ENCODE peak calls at places on chromosomes 2 and 18, in four cellular contexts. One of them, this sample, is unnamed.

GRCh38 chr2:53473236-53473635 is 294.4 kb upstream of the CHAC2 start:
- DNase-seq in neural progenitor cell: peak
- DNase-seq in colonic mucosa: no peak
- DNase-seq in psoas muscle: no peak
- DNase-seq in this sample: peak

GRCh38 chr2:127847926-127848325 is 10.0 kb downstream of the POLR2D start:
- DNase-seq in neural progenitor cell: no peak
- DNase-seq in colonic mucosa: no peak
- DNase-seq in psoas muscle: no peak
- DNase-seq in this sample: no peak

GRCh38 chr2:43075054-43075593 is 151.3 kb downstream of the ZFP36L2 start:
- DNase-seq in neural progenitor cell: no peak
- DNase-seq in colonic mucosa: peak
- DNase-seq in psoas muscle: peak
- DNase-seq in this sample: peak

GRCh38 chr2:121069434-121069969 is 215.5 kb downstream of the TFCP2L1 start:
- DNase-seq in neural progenitor cell: no peak
- DNase-seq in colonic mucosa: no peak
- DNase-seq in psoas muscle: no peak
- DNase-seq in this sample: no peak

GRCh38 chr2:16900405-16901025 is 234.9 kb upstream of the CYRIA start:
- DNase-seq in neural progenitor cell: peak
- DNase-seq in colonic mucosa: peak
- DNase-seq in psoas muscle: no peak
- DNase-seq in this sample: no peak

GRCh38 chr2:140667203-140667602 is 1463.6 kb downstream of the LRP1B start:
- DNase-seq in neural progenitor cell: no peak
- DNase-seq in colonic mucosa: no peak
- DNase-seq in psoas muscle: no peak
- DNase-seq in this sample: no peak

GRCh38 chr2:53091183-53091582 is 676.4 kb upstream of the CHAC2 start:
- DNase-seq in neural progenitor cell: no peak
- DNase-seq in colonic mucosa: no peak
- DNase-seq in psoas muscle: no peak
- DNase-seq in this sample: no peak

GRCh38 chr18:75070625-75071483 is 138.1 kb downstream of the PTGR3 start:
- DNase-seq in neural progenitor cell: no peak
- DNase-seq in colonic mucosa: peak
- DNase-seq in psoas muscle: no peak
- DNase-seq in this sample: peak

GRCh38 chr2:127525692-127526141 is 572 bp downstream of the IWS1 start:
- DNase-seq in neural progenitor cell: peak
- DNase-seq in colonic mucosa: peak
- DNase-seq in psoas muscle: no peak
- DNase-seq in this sample: no peak

GRCh38 chr2:202104286-202104870 is 31.3 kb downstream of the KIAA2012 start:
- DNase-seq in neural progenitor cell: peak
- DNase-seq in colonic mucosa: peak
- DNase-seq in psoas muscle: no peak
- DNase-seq in this sample: peak

GRCh38 chr2:99480390-99480789 is 9.4 kb downstream of the REV1 start:
- DNase-seq in neural progenitor cell: no peak
- DNase-seq in colonic mucosa: no peak
- DNase-seq in psoas muscle: no peak
- DNase-seq in this sample: no peak

GRCh38 chr18:57437782-57438668 is 2.9 kb downstream of the ONECUT2 start:
- DNase-seq in neural progenitor cell: peak
- DNase-seq in colonic mucosa: peak
- DNase-seq in psoas muscle: no peak
- DNase-seq in this sample: peak

GRCh38 chr2:171319164-171319810 is 114.5 kb downstream of the METTL8 start:
- DNase-seq in neural progenitor cell: peak
- DNase-seq in colonic mucosa: no peak
- DNase-seq in psoas muscle: no peak
- DNase-seq in this sample: no peak

GRCh38 chr2:132542953-132543569 is 126.5 kb downstream of the GPR39 start:
- DNase-seq in neural progenitor cell: peak
- DNase-seq in colonic mucosa: no peak
- DNase-seq in psoas muscle: no peak
- DNase-seq in this sample: no peak

GRCh38 chr2:144943986-144944385 is 424.1 kb upstream of the ZEB2 start:
- DNase-seq in neural progenitor cell: no peak
- DNase-seq in colonic mucosa: no peak
- DNase-seq in psoas muscle: no peak
- DNase-seq in this sample: no peak

GRCh38 chr2:118989481-118989880 is 47.5 kb downstream of the MARCO start:
- DNase-seq in neural progenitor cell: no peak
- DNase-seq in colonic mucosa: peak
- DNase-seq in psoas muscle: no peak
- DNase-seq in this sample: no peak

GRCh38 chr2:182763311-182763912 is 47.4 kb downstream of the DNAJC10 start:
- DNase-seq in neural progenitor cell: peak
- DNase-seq in colonic mucosa: no peak
- DNase-seq in psoas muscle: no peak
- DNase-seq in this sample: no peak

GRCh38 chr2:182766626-182767025 is 50.6 kb downstream of the DNAJC10 start:
- DNase-seq in neural progenitor cell: no peak
- DNase-seq in colonic mucosa: no peak
- DNase-seq in psoas muscle: no peak
- DNase-seq in this sample: no peak

GRCh38 chr2:182761903-182762302 is 45.8 kb downstream of the DNAJC10 start:
- DNase-seq in neural progenitor cell: peak
- DNase-seq in colonic mucosa: no peak
- DNase-seq in psoas muscle: no peak
- DNase-seq in this sample: no peak

GRCh38 chr2:182767578-182767977 is 51.5 kb downstream of the DNAJC10 start:
- DNase-seq in neural progenitor cell: peak
- DNase-seq in colonic mucosa: no peak
- DNase-seq in psoas muscle: no peak
- DNase-seq in this sample: no peak
- TF ChIP-seq CTCF in neural progenitor cell: peak
- TF ChIP-seq CTCF in colonic mucosa: no peak
- TF ChIP-seq CTCF in psoas muscle: peak
- TF ChIP-seq CTCF in this sample: peak

DNA sequence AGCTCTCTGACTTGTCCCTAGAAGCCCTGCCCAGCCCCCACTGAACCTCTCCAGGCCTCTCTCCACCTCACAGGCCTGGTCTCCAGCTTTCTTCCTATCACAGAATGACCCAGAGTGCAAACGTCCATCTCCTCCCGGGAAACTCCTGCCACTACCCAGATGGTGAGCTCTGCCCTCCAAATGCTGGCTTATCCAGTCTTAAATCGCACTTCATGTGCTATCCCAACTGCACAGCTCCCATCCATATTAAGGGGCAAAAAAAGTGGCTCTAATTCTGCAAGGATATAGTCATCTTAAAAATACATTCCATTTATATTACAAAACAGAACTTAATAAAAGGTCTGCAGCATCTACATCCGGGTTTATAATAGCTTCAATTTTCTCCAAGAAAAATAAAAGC is 70.8 kb upstream of the CDC42EP3 start:
- DNase-seq in neural progenitor cell: no peak
- DNase-seq in colonic mucosa: no peak
- DNase-seq in psoas muscle: no peak
- DNase-seq in this sample: no peak
- H3K27ac ChIP-seq in neural progenitor cell: no peak
- H3K27ac ChIP-seq in colonic mucosa: no peak
- H3K27ac ChIP-seq in psoas muscle: no peak
- H3K27ac ChIP-seq in this sample: no peak

GRCh38 chr2:69358914-69359313 is 28.1 kb downstream of the GFPT1 start:
- DNase-seq in neural progenitor cell: no peak
- DNase-seq in colonic mucosa: no peak
- DNase-seq in psoas muscle: no peak
- DNase-seq in this sample: no peak

GRCh38 chr2:69356471-69356870 is 30.6 kb downstream of the GFPT1 start:
- DNase-seq in neural progenitor cell: no peak
- DNase-seq in colonic mucosa: no peak
- DNase-seq in psoas muscle: no peak
- DNase-seq in this sample: no peak

GRCh38 chr2:69359371-69359770 is 27.7 kb downstream of the GFPT1 start:
- DNase-seq in neural progenitor cell: no peak
- DNase-seq in colonic mucosa: no peak
- DNase-seq in psoas muscle: no peak
- DNase-seq in this sample: no peak
- TF ChIP-seq CTCF in neural progenitor cell: no peak
- TF ChIP-seq CTCF in colonic mucosa: no peak
- TF ChIP-seq CTCF in psoas muscle: no peak
- TF ChIP-seq CTCF in this sample: no peak

GRCh38 chr2:85772019-85772745 is 18.4 kb downstream of the ATOH8 start:
- DNase-seq in neural progenitor cell: peak
- DNase-seq in colonic mucosa: peak
- DNase-seq in psoas muscle: peak
- DNase-seq in this sample: peak

GRCh38 chr2:85773692-85774091 is 19.9 kb downstream of the ATOH8 start:
- DNase-seq in neural progenitor cell: no peak
- DNase-seq in colonic mucosa: no peak
- DNase-seq in psoas muscle: no peak
- DNase-seq in this sample: no peak

GRCh38 chr2:85771486-85771885 is 17.7 kb downstream of the ATOH8 start:
- DNase-seq in neural progenitor cell: no peak
- DNase-seq in colonic mucosa: no peak
- DNase-seq in psoas muscle: no peak
- DNase-seq in this sample: no peak

GRCh38 chr2:85774126-85774978 is 20.6 kb downstream of the ATOH8 start:
- DNase-seq in neural progenitor cell: no peak
- DNase-seq in colonic mucosa: no peak
- DNase-seq in psoas muscle: no peak
- DNase-seq in this sample: no peak

DNA sequence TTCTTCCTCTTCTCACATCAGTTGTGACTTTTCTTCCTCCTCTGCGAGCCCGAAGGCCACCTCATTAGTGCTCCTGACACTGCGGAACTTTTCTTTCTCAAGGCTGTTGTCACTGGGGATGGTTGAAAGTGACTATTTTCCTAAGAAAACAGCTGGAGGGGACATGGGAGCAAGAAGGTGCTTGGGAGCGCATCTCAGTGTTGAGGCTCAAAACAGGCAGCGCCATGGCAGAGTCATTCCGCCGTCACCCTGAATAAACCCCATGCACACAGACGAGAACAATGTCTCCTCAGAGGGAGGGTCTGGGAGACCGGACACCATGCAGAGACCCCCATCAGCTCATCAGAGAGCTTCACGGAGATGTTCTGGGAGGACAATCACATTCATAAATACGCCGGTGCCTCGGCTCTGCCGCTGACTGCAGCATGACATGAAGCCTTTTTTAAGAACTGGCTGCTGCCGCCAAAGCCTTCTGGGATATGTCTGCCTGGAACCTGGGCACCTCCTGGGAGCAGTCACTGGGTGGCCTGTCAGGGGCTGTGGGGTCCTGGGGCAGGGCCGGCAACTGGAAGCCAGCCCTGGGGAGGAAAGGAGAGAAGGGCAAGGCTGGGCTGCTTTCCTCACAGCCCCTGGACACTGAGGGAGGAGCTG is 19.2 kb downstream of the ATOH8 start:
- DNase-seq in neural progenitor cell: no peak
- DNase-seq in colonic mucosa: no peak
- DNase-seq in psoas muscle: no peak
- DNase-seq in this sample: no peak
- H3K27ac ChIP-seq in neural progenitor cell: no peak
- H3K27ac ChIP-seq in colonic mucosa: peak
- H3K27ac ChIP-seq in psoas muscle: peak
- H3K27ac ChIP-seq in this sample: peak

GRCh38 chr18:5237083-5237722 is 40.1 kb upstream of the AKAIN1 start:
- DNase-seq in neural progenitor cell: no peak
- DNase-seq in colonic mucosa: no peak
- DNase-seq in psoas muscle: no peak
- DNase-seq in this sample: no peak

GRCh38 chr18:5239447-5239846 is 42.4 kb upstream of the AKAIN1 start:
- DNase-seq in neural progenitor cell: no peak
- DNase-seq in colonic mucosa: no peak
- DNase-seq in psoas muscle: no peak
- DNase-seq in this sample: no peak

GRCh38 chr18:5238371-5238758 is 41.3 kb upstream of the AKAIN1 start:
- DNase-seq in neural progenitor cell: peak
- DNase-seq in colonic mucosa: peak
- DNase-seq in psoas muscle: peak
- DNase-seq in this sample: peak

GRCh38 chr18:5237723-5238370 is 40.8 kb upstream of the AKAIN1 start:
- DNase-seq in neural progenitor cell: peak
- DNase-seq in colonic mucosa: peak
- DNase-seq in psoas muscle: peak
- DNase-seq in this sample: peak
- TF ChIP-seq CTCF in neural progenitor cell: peak
- TF ChIP-seq CTCF in colonic mucosa: peak
- TF ChIP-seq CTCF in psoas muscle: peak
- TF ChIP-seq CTCF in this sample: peak

GRCh38 chr2:182058056-182058455 is 72.4 kb downstream of the PPP1R1C start:
- DNase-seq in neural progenitor cell: no peak
- DNase-seq in colonic mucosa: no peak
- DNase-seq in psoas muscle: no peak
- DNase-seq in this sample: no peak

GRCh38 chr2:182057002-182057401 is 71.3 kb downstream of the PPP1R1C start:
- DNase-seq in neural progenitor cell: no peak
- DNase-seq in colonic mucosa: no peak
- DNase-seq in psoas muscle: no peak
- DNase-seq in this sample: no peak

GRCh38 chr2:182050333-182050855 is 64.7 kb downstream of the PPP1R1C start:
- DNase-seq in neural progenitor cell: no peak
- DNase-seq in colonic mucosa: no peak
- DNase-seq in psoas muscle: no peak
- DNase-seq in this sample: no peak

GRCh38 chr2:182061739-182062138 is 76.1 kb downstream of the PPP1R1C start:
- DNase-seq in neural progenitor cell: no peak
- DNase-seq in colonic mucosa: no peak
- DNase-seq in psoas muscle: no peak
- DNase-seq in this sample: no peak

DNA sequence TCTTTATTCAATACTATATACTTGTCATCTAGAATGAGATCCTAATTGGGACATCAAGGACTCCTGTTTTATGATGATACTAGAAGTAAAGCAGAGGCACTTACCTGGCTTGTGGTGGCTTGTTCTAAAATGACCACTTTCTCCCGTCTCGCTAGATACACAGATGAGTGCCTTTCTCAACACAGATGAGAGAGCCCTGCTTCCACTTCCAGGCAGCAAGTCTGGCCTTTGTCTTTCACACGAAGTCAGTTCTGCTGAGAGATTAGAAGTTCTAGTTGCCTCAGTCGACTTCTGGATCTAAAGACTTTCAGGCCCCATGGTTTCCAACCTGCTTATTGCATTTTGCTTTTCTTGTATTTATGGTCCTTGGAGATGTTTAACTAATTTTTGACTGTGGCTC is 70.3 kb downstream of the PPP1R1C start:
- DNase-seq in neural progenitor cell: no peak
- DNase-seq in colonic mucosa: no peak
- DNase-seq in psoas muscle: no peak
- DNase-seq in this sample: no peak
- H3K27ac ChIP-seq in neural progenitor cell: no peak
- H3K27ac ChIP-seq in colonic mucosa: no peak
- H3K27ac ChIP-seq in psoas muscle: no peak
- H3K27ac ChIP-seq in this sample: no peak

GRCh38 chr2:30979822-30980245 is 158.4 kb downstream of the GALNT14 start:
- DNase-seq in neural progenitor cell: peak
- DNase-seq in colonic mucosa: no peak
- DNase-seq in psoas muscle: peak
- DNase-seq in this sample: no peak
- TF ChIP-seq CTCF in neural progenitor cell: peak
- TF ChIP-seq CTCF in colonic mucosa: no peak
- TF ChIP-seq CTCF in psoas muscle: no peak
- TF ChIP-seq CTCF in this sample: no peak

This sample was measured in transverse colon.